ENCODE peak calls at places on chromosomes 13 and 19, in nine cellular contexts. D is WTC11; Y is CD8-positive, alpha-beta memory T cell; O is OCI-LY7; K is stimulated activated CD8-positive, alpha-beta memory T cell treated with anti-CD3 and anti-CD28 coated beads, Interleukin-7, amount 100 ng/mL, for 4 hours; V is thoracic aorta; E is NCI-H1694; Q is left ventricle myocardium inferior; U is GM03348. G is an unnamed sample.

GRCh38 chr13:28483313-28483931 is 11.5 kb downstream of the FLT1 start:
- DNase-seq in Y (no peak), K (no peak), E (no peak), V (no peak), D (no peak), U (no peak), O (no peak), Q (no peak), G (no peak)

GRCh38 chr13:50319603-50320296 is 304.5 kb downstream of the KCNRG start:
- DNase-seq in V (no peak), Y (peak; percentile 36), U (peak; percentile 12), E (no peak), K (no peak), Q (no peak), D (no peak), O (no peak), G (peak; percentile 33)

GRCh38 chr19:31560021-31560770 is 211.0 kb upstream of the TSHZ3 start:
- DNase-seq in U (no peak), E (no peak), K (no peak), O (no peak), D (no peak), V (no peak), Y (no peak), Q (no peak), G (no peak)

GRCh38 chr19:2476451-2477140 is 669 bp downstream of the GADD45B start:
- DNase-seq in V (no peak), Q (peak; percentile 49), Y (peak; percentile 62), U (peak; percentile 70), O (peak; percentile 59), K (peak; percentile 73), D (peak; percentile 67), E (no peak), G (peak; percentile 63)

GRCh38 chr13:24138911-24139310 is 21.6 kb upstream of the SPATA13 start:
- DNase-seq in D (no peak), O (no peak), U (no peak), V (no peak), K (no peak), Q (no peak), E (no peak), Y (no peak), G (no peak)

GRCh38 chr19:29727906-29728305 is 12.8 kb upstream of the C19orf12 start:
- DNase-seq in U (no peak), Y (no peak), Q (no peak), O (no peak), V (no peak), D (no peak), E (no peak), K (no peak), G (no peak)

GRCh38 chr13:45582533-45583076 is 32.9 kb downstream of the ERICH6B start:
- DNase-seq in Q (no peak), O (no peak), U (no peak), D (no peak), V (no peak), Y (no peak), K (no peak), E (no peak), G (no peak)

GRCh38 chr13:73781384-73781783 is 352.8 kb downstream of the KLF12 start:
- DNase-seq in D (no peak), Q (no peak), O (no peak), V (no peak), K (no peak), E (no peak), Y (no peak), U (no peak), G (no peak)

GRCh38 chr13:106450991-106451390 is 84.5 kb downstream of the EFNB2 start:
- DNase-seq in Y (no peak), E (no peak), U (no peak), O (no peak), V (no peak), D (no peak), K (no peak), Q (no peak), G (no peak)

GRCh38 chr13:59094149-59094548 is 1069.6 kb downstream of the DIAPH3 start:
- DNase-seq in E (peak; percentile 62), D (no peak), O (no peak), Y (no peak), Q (no peak), K (no peak), V (no peak), U (no peak), G (no peak)

GRCh38 chr19:19113040-19113541 is 25.2 kb downstream of the TMEM161A start:
- DNase-seq in D (peak; percentile 62), V (no peak), Y (no peak), Q (no peak), K (no peak), E (peak; percentile 40), U (no peak), O (peak; percentile 21), G (peak; percentile 74)

GRCh38 chr13:110797230-110797877 is 83.9 kb downstream of the ING1 start:
- DNase-seq in K (no peak), O (no peak), V (no peak), E (no peak), U (no peak), Q (no peak), D (no peak), Y (no peak), G (no peak)

G was measured in MV-4-11.